ENCODE peak calls at places on chromosomes 2 and 18, in eight cellular contexts. G is A549, S is PC-9, R is AG04450, O is GM12865, W is cardiac fibroblast, L is fibroblast of villous mesenchyme, N is nephron progenitor cell. P is an unnamed sample.

GRCh38 chr2:152409691-152410597 is 75.0 kb downstream of the FMNL2 start:
- DNase-seq in N (no peak), O (no peak), L (no peak), G (no peak), R (no peak), S (no peak), W (peak), P (no peak)

GRCh38 chr18:79770501-79770815 is 27.3 kb upstream of the KCNG2 start:
- DNase-seq in O (no peak), W (no peak), L (no peak), S (no peak), R (no peak), N (no peak), G (no peak), P (no peak)

GRCh38 chr2:120880381-120880780 is 144.7 kb downstream of the GLI2 start:
- DNase-seq in R (no peak), W (no peak), O (no peak), L (peak), G (no peak), S (no peak), N (no peak), P (no peak)

GRCh38 chr18:7568426-7568825 is 1.3 kb downstream of the PTPRM start:
- DNase-seq in G (no peak), N (peak), O (no peak), S (no peak), L (peak), R (no peak), W (peak), P (no peak)

GRCh38 chr18:45102863-45103262 is 422.2 kb downstream of the SETBP1 start:
- DNase-seq in O (peak), N (no peak), S (no peak), L (no peak), W (no peak), R (no peak), G (no peak), P (no peak)

GRCh38 chr18:3979024-3979423 is 476.1 kb downstream of the DLGAP1 start:
- DNase-seq in R (no peak), O (no peak), W (no peak), N (no peak), S (no peak), G (no peak), L (no peak), P (no peak)

GRCh38 chr2:42359894-42360483 is 1.0 kb downstream of the COX7A2L start:
- DNase-seq in S (no peak), G (no peak), N (no peak), W (peak), L (peak), R (no peak), O (peak), P (no peak)

GRCh38 chr2:217162533-217162932 is 302.7 kb upstream of the TNP1 start:
- DNase-seq in W (peak), N (no peak), S (peak), L (peak), G (no peak), O (peak), R (peak), P (no peak)

GRCh38 chr18:42931501-42931900 is 184.0 kb downstream of the RIT2 start:
- DNase-seq in L (peak), W (peak), O (no peak), S (no peak), N (no peak), R (no peak), G (no peak), P (no peak)

GRCh38 chr2:36379710-36380448 is 24.3 kb downstream of the CRIM1 start:
- DNase-seq in N (no peak), R (no peak), S (peak), G (no peak), L (no peak), W (no peak), O (no peak), P (no peak)

GRCh38 chr2:88060907-88061275 is 5.3 kb upstream of the KRCC1 start:
- DNase-seq in R (no peak), N (no peak), O (no peak), L (no peak), G (no peak), S (no peak), W (no peak), P (no peak)

GRCh38 chr2:60992985-60993392 is 24.5 kb upstream of the PEX13 start:
- DNase-seq in N (no peak), R (no peak), S (no peak), L (no peak), G (no peak), O (peak), W (no peak), P (peak)

GRCh38 chr18:23814977-23815614 is 125.8 kb downstream of the LAMA3 start:
- DNase-seq in R (no peak), N (no peak), S (no peak), L (no peak), G (no peak), W (no peak), O (no peak), P (no peak)

GRCh38 chr2:25243995-25244394 is 75.6 kb upstream of the POMC start:
- DNase-seq in G (no peak), S (peak), W (no peak), R (no peak), L (no peak), N (no peak), O (no peak), P (no peak)

GRCh38 chr2:128236491-128237035 is 82.1 kb downstream of the HS6ST1 start:
- DNase-seq in G (no peak), S (no peak), W (peak), R (peak), N (no peak), L (peak), O (no peak), P (no peak)

GRCh38 chr2:171210864-171211431 is 50.3 kb upstream of the TLK1 start:
- DNase-seq in L (peak), N (no peak), W (no peak), S (no peak), G (no peak), O (peak), R (peak), P (peak)

GRCh38 chr2:1642066-1642861 is 102.1 kb downstream of the PXDN start:
- DNase-seq in S (no peak), G (no peak), O (no peak), W (peak), R (no peak), L (no peak), N (no peak), P (no peak)

GRCh38 chr18:75478996-75479870 is 51.7 kb upstream of the SMIM21 start:
- DNase-seq in W (peak), O (peak), L (peak), N (no peak), G (peak), R (no peak), S (no peak), P (peak)

GRCh38 chr2:162245051-162245450 is 1.8 kb upstream of the FAP start:
- DNase-seq in O (no peak), G (no peak), S (no peak), R (no peak), W (no peak), N (no peak), L (peak), P (no peak)

GRCh38 chr2:3041841-3042600 is 335.6 kb downstream of the EIPR1 start:
- DNase-seq in O (no peak), G (no peak), L (no peak), N (peak), S (no peak), R (no peak), W (peak), P (no peak)

GRCh38 chr2:129780316-129781282 is 198.9 kb upstream of the RAB6C start:
- DNase-seq in N (no peak), W (no peak), R (no peak), O (no peak), G (no peak), S (no peak), L (no peak), P (no peak)

GRCh38 chr2:120653871-120654270 is 81.8 kb upstream of the GLI2 start:
- DNase-seq in L (no peak), R (no peak), G (no peak), W (no peak), N (no peak), S (no peak), O (no peak), P (no peak)

GRCh38 chr2:150586858-150587257 is 99.4 kb upstream of the RND3 start:
- DNase-seq in W (peak), G (peak), L (peak), O (no peak), R (no peak), N (no peak), S (peak), P (no peak)

GRCh38 chr2:119549236-119549635 is 5.0 kb downstream of the CFAP221 start:
- DNase-seq in G (no peak), R (no peak), N (no peak), L (peak), W (peak), O (no peak), S (no peak), P (no peak)

GRCh38 chr18:48787523-48788151 is 163.1 kb downstream of the SMAD7 start:
- DNase-seq in O (no peak), N (no peak), W (no peak), S (no peak), G (no peak), R (no peak), L (peak), P (no peak)

GRCh38 chr18:33959609-33960008 is 265.1 kb downstream of the NOL4 start:
- DNase-seq in N (no peak), S (no peak), W (no peak), L (no peak), O (no peak), R (no peak), G (no peak), P (no peak)

GRCh38 chr2:71604709-71605085 is 151.3 kb downstream of the DYSF start:
- DNase-seq in R (no peak), L (no peak), N (peak), S (no peak), W (no peak), O (no peak), G (no peak), P (no peak)

GRCh38 chr2:233115761-233116160 is 55.6 kb downstream of the INPP5D start:
- DNase-seq in R (no peak), O (no peak), W (peak), S (no peak), G (no peak), L (peak), N (no peak), P (no peak)

GRCh38 chr18:60090170-60090569 is 190.4 kb downstream of the PMAIP1 start:
- DNase-seq in R (no peak), O (peak), L (no peak), N (no peak), W (peak), G (no peak), S (no peak), P (no peak)

GRCh38 chr2:183078163-183078466 is 432 bp upstream of the DUSP19 start:
- DNase-seq in O (no peak), W (no peak), R (no peak), N (no peak), L (no peak), G (no peak), S (no peak), P (no peak)

GRCh38 chr2:10471046-10471571 is 23.0 kb upstream of the ODC1 start:
- DNase-seq in S (no peak), L (no peak), G (no peak), W (no peak), N (no peak), R (no peak), O (no peak), P (no peak)

GRCh38 chr2:196977491-196977890 is 51.0 kb upstream of the PGAP1 start:
- DNase-seq in S (no peak), W (no peak), G (no peak), L (no peak), N (no peak), O (no peak), R (no peak), P (no peak)

GRCh38 chr2:124437811-124438210 is 412.7 kb downstream of the CNTNAP5 start:
- DNase-seq in R (no peak), S (no peak), N (peak), L (no peak), W (peak), G (no peak), O (no peak), P (no peak)

GRCh38 chr18:38318416-38318815 is 752.8 kb upstream of the CELF4 start:
- DNase-seq in S (no peak), O (no peak), L (no peak), G (no peak), N (no peak), R (no peak), W (no peak), P (no peak)

GRCh38 chr2:159187095-159187494 is 99.4 kb downstream of the WDSUB1 start:
- DNase-seq in S (no peak), W (no peak), N (no peak), G (no peak), O (no peak), L (no peak), R (no peak), P (no peak)

GRCh38 chr2:159186462-159186861 is 100.0 kb downstream of the WDSUB1 start:
- DNase-seq in N (no peak), S (no peak), O (peak), G (no peak), R (no peak), L (no peak), W (no peak), P (no peak)

GRCh38 chr2:159188449-159188848 is 98.1 kb downstream of the WDSUB1 start:
- DNase-seq in N (no peak), S (no peak), R (no peak), L (no peak), W (no peak), O (no peak), G (no peak), P (no peak)

GRCh38 chr2:159183346-159183745 is 103.2 kb downstream of the WDSUB1 start:
- DNase-seq in G (no peak), W (no peak), R (no peak), N (no peak), S (no peak), L (no peak), O (no peak), P (no peak)

GRCh38 chr2:159185401-159186130 is 100.9 kb downstream of the WDSUB1 start:
- DNase-seq in O (peak), G (peak), L (peak), S (no peak), N (no peak), W (peak), R (no peak), P (peak)
- TF ChIP-seq CTCF in O (peak), G (peak), L (peak), S (peak), N (peak), W (peak), R (peak), P (peak)

GRCh38 chr2:207692206-207693065 is 19.0 kb upstream of the CCNYL1 start:
- DNase-seq in S (no peak), L (peak), R (no peak), G (peak), W (peak), O (peak), N (peak), P (peak)
- TF ChIP-seq CTCF in S (peak), L (peak), R (peak), G (peak), W (peak), O (peak), N (peak), P (peak)

GRCh38 chr2:198054299-198054698 is 249.9 kb downstream of the PLCL1 start:
- DNase-seq in L (peak), N (peak), R (no peak), S (no peak), G (peak), O (peak), W (peak), P (peak)
- TF ChIP-seq CTCF in L (peak), N (peak), R (peak), S (peak), G (no peak), O (peak), W (peak), P (peak)

DNA sequence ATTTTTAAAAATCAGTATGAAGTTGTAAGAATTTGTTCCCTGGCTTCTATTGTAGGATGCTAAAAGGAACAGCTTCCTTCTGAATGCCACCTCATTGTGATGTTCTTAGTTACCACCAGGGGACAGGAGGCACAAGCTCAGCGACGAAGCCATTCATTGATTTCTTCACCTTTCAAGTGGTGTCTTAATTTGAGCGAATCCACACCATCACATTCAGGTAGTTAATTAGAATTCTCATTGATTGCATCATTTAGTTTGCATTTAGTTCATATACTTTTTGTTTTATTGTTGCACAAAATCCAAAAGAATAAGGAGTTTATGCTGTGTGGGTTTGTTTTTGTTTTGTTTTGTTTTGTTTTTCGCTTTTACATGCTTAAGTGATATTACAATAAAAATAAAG is 23.1 kb downstream of the CYP27C1 start:
- DNase-seq in L (no peak), O (peak), R (no peak), N (no peak), S (no peak), W (no peak), G (peak), P (no peak)
- TF ChIP-seq CTCF in L (peak), O (peak), R (peak), N (no peak), S (peak), W (peak), G (no peak), P (peak)

DNA sequence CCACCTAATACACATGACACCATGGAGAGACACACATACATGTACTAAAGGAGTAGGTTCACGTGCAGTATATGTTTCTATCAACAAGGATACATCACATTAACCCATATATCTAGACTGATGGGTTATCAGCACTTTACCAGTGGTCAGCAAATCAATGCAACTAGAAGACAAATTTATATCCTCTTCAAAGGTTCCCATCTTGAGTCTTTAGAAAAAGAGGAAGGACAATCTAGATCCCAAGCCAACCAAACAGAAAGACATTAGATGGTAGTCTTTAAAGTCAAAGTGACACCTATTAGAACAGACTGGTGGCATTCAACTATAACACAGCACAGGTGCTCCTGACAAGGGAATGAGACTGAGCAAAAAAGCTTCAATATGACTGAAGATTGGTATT is 13.8 kb upstream of the SERTAD2 start:
- DNase-seq in L (no peak), R (no peak), W (no peak), G (no peak), N (no peak), O (no peak), S (no peak), P (no peak)
- TF ChIP-seq CTCF in L (no peak), R (no peak), W (no peak), G (no peak), N (no peak), O (no peak), S (no peak), P (no peak)

DNA sequence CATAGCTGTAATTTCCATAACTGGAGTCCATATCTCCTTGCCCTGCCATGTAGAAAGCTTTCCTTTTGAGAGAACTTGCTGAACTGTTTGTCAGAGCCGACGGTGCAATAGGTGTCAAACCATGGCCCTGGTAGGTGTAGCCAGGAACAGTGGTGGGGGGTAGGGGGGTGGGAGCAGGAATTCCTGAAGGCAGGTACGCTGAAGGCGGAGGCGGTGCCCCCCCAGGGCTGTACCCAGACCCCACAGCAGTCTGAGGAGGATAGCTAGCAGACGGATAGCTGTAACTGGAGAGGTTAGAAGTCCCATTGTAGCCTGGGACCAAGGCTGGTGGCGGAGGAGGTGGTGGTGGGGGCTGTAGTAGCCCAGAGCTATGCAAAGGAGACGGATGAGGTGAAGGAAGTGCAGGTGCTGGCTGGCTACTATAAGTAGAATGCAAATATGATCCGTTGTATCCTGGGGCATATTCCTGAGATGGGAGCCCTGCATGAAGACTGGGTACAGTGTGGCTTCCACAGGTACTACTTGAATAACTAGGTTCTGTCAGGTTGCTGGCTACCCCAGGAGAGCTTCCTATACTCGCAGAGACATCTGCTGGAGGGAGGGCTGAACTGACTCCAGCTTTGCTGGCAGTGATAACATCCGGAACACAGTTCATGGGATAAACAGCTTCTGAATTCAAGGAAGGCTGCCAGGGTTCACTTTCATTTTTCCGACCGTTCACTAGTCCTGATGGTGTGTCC is 124.8 kb downstream of the FIGN start:
- DNase-seq in R (no peak), L (no peak), G (peak), N (no peak), W (no peak), S (no peak), O (peak), P (no peak)
- TF ChIP-seq CTCF in R (no peak), L (peak), G (no peak), N (no peak), W (no peak), S (no peak), O (peak), P (peak)

DNA sequence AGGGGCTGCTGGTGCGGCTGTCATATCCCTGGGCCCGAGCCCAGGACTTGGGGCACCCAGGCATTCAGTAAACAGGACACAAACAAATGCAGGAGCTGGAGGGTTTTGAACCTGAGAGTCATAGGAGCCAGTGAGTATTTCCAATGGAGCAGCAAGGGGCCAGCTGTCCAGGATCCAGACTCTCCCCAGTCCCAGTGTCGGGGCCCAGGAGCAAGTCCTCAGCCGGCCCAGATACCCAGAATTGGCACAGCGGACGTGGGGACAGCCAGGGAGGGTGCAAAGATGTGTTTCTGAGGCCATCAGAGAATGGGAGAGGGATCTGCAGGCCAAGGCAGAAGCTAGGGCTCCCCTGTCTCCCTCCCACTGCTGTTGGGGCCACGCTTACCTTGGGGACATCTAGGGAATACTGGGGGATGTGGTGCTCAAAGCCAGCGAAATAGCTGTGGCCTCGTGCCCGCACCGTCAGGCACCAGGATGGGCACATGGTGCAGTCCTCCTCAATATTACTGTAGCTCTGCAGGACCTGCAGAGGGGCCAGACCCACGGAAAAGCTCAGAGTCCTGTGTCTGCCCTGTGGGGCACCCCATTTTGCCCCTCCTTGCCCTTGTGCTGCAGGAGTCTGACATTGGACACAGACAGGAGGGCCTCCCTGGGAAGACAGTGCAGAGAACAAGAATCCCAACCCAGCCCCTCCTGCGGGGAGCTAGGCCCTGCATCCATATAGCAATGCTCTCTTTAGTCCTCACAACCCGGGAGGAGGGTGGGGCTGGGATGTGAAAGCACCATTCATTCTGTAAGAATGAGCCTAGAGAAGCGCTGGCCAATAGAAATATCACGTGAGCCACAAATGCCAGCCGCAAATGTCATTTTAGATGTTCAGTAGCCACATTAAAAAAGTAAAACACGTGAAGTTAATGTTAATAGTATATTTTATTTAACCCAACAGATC is 15.4 kb downstream of the CFAP65 start:
- DNase-seq in O (no peak), R (no peak), N (no peak), S (no peak), W (no peak), G (no peak), L (no peak), P (no peak)
- TF ChIP-seq CTCF in O (no peak), R (no peak), N (no peak), S (no peak), W (no peak), G (no peak), L (no peak), P (no peak)

P was measured in GM13977.